ENCODE peak calls at places on chromosomes 12 and 14, in four cellular contexts. M is aorta, Y is sigmoid colon, S is SJSA1. T is an unnamed sample. For H3K27me3 and H3K4me1, the result is how much of the 10 kb centered on the place peaks cover.

GRCh38 chr14:58082491-58083098 is 69.4 kb downstream of the ARMH4 start:
- DNase-seq in M (no peak), S (peak), Y (no peak), T (no peak)

GRCh38 chr12:117352260-117352659 is 9.2 kb downstream of the NOS1 start:
- DNase-seq in S (no peak), M (no peak), Y (no peak), T (no peak)

GRCh38 chr12:111384596-111384995 is 15.7 kb upstream of the PHETA1 start:
- DNase-seq in M (no peak), S (no peak), Y (no peak), T (no peak)

GRCh38 chr14:68042591-68043210 is 223.1 kb downstream of the RAD51B start:
- DNase-seq in S (peak), M (no peak), Y (no peak), T (no peak)

GRCh38 chr12:122079038-122079531 is 529 bp downstream of the MLXIP start:
- DNase-seq in S (no peak), M (peak), Y (peak), T (no peak)

GRCh38 chr12:129613311-129613710 is 290.5 kb downstream of the TMEM132D start:
- DNase-seq in M (no peak), S (no peak), Y (no peak), T (no peak)

GRCh38 chr14:26636571-26636970 is 38.7 kb upstream of the NOVA1 start:
- DNase-seq in M (no peak), S (no peak), Y (no peak), T (no peak)

GRCh38 chr12:1806301-1807106 is 13.9 kb upstream of the LRTM2 start:
- DNase-seq in M (peak), S (no peak), Y (peak), T (no peak)

GRCh38 chr14:76773188-76773885 is 12.1 kb downstream of the VASH1 start:
- DNase-seq in S (peak), M (peak), Y (peak), T (no peak)

GRCh38 chr12:110689002-110689600 is at the start of gene HVCN1:
- DNase-seq in Y (peak), S (no peak), M (peak), T (no peak)

GRCh38 chr12:89840162-89840922 is 131.7 kb upstream of the ATP2B1 start:
- DNase-seq in Y (no peak), M (no peak), S (no peak), T (no peak)

GRCh38 chr12:6461401-6462233 is 8.9 kb downstream of the VAMP1 start:
- DNase-seq in Y (peak), S (no peak), M (peak), T (peak)

GRCh38 chr12:38144049-38144448 is 172.5 kb upstream of the ALG10B start:
- DNase-seq in M (no peak), S (no peak), Y (no peak), T (no peak)

GRCh38 chr12:14836336-14837210 is 6.8 kb downstream of the ART4 start:
- DNase-seq in M (no peak), Y (no peak), S (peak), T (no peak)

GRCh38 chr12:125166046-125166445 is 100.8 kb downstream of the AACS start:
- DNase-seq in Y (no peak), S (no peak), M (no peak), T (no peak)

GRCh38 chr12:14803830-14804160 is 325 bp downstream of the C12orf60 start:
- DNase-seq in M (no peak), S (no peak), Y (no peak), T (no peak)

GRCh38 chr14:104472073-104472472 is 107.5 kb upstream of the C14orf180 start:
- DNase-seq in M (no peak), S (no peak), Y (no peak), T (no peak)

GRCh38 chr14:104469591-104469990 is 110.0 kb upstream of the C14orf180 start:
- DNase-seq in S (no peak), Y (no peak), M (no peak), T (no peak)

GRCh38 chr14:104470588-104470987 is 109.0 kb upstream of the C14orf180 start:
- DNase-seq in S (no peak), Y (no peak), M (no peak), T (no peak)

GRCh38 chr14:104472536-104473243 is 106.9 kb upstream of the C14orf180 start:
- DNase-seq in M (no peak), S (no peak), Y (no peak), T (no peak)

GRCh38 chr14:104471114-104471513 is 108.5 kb upstream of the C14orf180 start:
- DNase-seq in Y (no peak), M (no peak), S (no peak), T (no peak)
- H3K27me3 ChIP-seq in Y (under half), M (under half), S (under half), T (under half)

DNA sequence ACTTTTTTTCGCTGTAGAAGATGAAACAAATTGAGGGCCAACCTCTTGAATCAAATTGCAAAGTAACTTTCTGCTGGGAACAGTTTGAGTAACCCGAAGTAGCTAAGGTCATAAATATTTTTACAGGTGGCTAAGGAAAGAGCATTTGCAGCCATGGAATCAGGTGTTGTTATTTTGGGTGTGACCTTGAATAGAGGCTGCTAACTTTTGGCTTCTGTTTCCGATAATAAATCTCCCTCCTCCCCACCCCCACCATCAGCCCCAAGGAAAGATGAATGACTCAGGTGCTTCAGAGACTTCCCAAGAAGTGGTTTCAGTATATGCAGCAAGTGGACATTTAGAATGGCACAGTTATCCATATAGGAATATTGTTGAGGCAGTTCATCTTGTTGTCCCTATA is 571.7 kb downstream of the DIO2 start:
- DNase-seq in M (no peak), S (no peak), Y (no peak), T (no peak)
- H3K4me1 ChIP-seq in M (under half), S (under half), Y (under half), T (under half)

GRCh38 chr14:74394549-74394948 is 31.5 kb downstream of the SYNDIG1L start:
- DNase-seq in S (no peak), Y (no peak), M (no peak), T (no peak)

GRCh38 chr14:74395094-74395493 is 30.9 kb downstream of the SYNDIG1L start:
- DNase-seq in Y (no peak), S (no peak), M (no peak), T (no peak)

GRCh38 chr14:74391479-74391878 is 34.5 kb downstream of the SYNDIG1L start:
- DNase-seq in Y (no peak), S (no peak), M (no peak), T (no peak)

GRCh38 chr14:74389980-74390379 is 36.0 kb downstream of the SYNDIG1L start:
- DNase-seq in S (no peak), M (no peak), Y (no peak), T (no peak)

GRCh38 chr14:74392616-74393570 is 33.1 kb downstream of the SYNDIG1L start:
- DNase-seq in Y (no peak), S (no peak), M (no peak), T (no peak)
- H3K27me3 ChIP-seq in Y (under half), S (under half), M (under half), T (under half)

GRCh38 chr12:66647034-66647691 is 31.7 kb downstream of the GRIP1 start:
- DNase-seq in Y (no peak), M (no peak), S (peak), T (no peak)
- H3K4me1 ChIP-seq in Y (under half), M (under half), S (under half), T (under half)

DNA sequence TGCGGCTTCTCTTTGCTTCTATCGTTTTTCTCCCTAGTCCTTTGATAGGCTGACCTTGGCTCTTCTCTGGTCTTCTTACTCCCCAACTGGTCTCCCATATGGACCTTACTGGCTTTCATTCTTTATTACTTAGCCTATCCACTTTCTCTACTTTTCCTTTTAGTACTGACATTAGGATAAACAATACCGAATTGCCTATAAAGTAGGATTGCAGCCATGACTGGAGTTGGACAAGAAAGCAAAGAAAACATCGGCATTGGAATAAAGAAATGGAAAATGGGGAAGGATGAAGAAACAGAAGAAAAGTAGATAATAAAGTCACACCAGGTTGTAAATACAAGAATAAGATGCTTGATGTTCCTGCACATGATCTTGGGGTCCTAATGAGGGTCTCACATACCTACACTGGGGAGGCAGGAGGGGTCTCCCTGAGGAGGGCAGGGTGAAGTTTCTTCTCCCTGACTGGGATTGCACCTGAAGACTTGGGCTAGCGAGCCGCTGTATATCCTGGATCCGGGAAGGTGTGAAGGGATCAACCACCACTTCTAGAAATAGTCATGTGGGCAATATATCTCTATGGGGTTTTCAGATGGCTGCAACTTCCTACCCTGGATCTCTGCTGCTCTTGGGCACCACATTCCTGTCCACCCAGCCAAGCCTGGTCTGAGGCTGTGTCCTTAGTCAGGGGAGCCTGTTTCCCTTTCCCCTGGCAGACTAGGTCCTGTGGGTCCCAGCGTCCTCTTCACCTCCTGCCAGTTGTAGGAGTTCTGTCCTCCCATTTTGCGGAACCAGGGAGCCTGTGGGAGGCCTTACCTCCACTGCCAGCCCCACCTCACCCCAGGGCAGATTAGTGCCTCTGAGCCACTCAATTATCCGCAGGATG is 13.1 kb downstream of the NKX2-1 start:
- DNase-seq in Y (no peak), S (no peak), M (no peak), T (no peak)
- H3K27me3 ChIP-seq in Y (half or more), S (half or more), M (under half), T (under half)

DNA sequence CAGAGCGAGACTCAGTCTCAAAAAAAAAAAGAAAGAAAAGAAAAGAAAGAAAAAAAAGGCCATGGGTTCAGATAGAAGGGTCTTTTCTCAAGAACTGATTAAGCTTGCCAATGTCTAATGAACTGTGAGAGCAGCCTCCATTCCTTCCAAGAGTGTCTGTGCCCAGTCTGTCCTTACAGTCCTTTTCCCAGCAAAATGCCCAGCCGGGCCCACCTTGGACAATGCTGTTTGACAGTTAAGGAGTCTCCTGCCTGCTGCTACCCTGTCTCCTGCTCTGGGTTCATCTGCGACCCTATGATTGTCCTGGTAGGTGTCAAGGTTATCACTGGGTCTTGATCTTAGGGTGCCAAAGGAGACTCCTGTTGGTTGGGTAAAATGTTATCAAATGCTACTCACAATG is 21.4 kb downstream of the SYNE3 start:
- DNase-seq in Y (no peak), S (no peak), M (no peak), T (no peak)
- H3K4me1 ChIP-seq in Y (under half), S (under half), M (under half), T (under half)

GRCh38 chr12:57618966-57619433 is 7.8 kb downstream of the ARHGEF25 start:
- DNase-seq in Y (peak), M (no peak), S (no peak), T (no peak)

GRCh38 chr12:57619434-57620244 is 8.4 kb downstream of the ARHGEF25 start:
- DNase-seq in M (no peak), S (peak), Y (peak), T (no peak)

GRCh38 chr12:57615637-57616036 is 4.4 kb downstream of the ARHGEF25 start:
- DNase-seq in S (no peak), Y (peak), M (no peak), T (no peak)

GRCh38 chr12:57616383-57617101 is 5.3 kb downstream of the ARHGEF25 start:
- DNase-seq in M (no peak), S (peak), Y (peak), T (no peak)

GRCh38 chr12:57617942-57618341 is 6.7 kb downstream of the ARHGEF25 start:
- DNase-seq in S (no peak), M (no peak), Y (peak), T (no peak)
- H3K27me3 ChIP-seq in S (under half), M (under half), Y (under half), T (under half)

DNA sequence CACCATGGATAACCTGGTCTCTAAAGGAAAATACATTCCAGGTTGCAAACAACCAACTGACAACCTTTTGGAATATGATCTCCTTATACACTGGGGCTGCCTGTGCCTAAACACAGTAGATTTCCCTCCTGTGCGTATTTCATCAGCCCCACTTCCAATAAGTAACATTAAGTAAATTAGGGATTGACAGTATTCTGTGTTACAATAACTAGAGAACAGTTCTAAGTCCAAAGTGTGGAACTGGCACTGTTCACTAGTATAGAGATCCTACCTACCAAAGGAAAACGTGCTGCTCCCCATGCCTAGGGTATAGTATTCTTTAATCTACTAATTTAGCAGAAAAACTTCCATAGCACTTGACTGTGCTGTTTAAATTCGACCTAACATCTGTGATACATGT is 82.8 kb downstream of the SLC38A1 start:
- DNase-seq in S (no peak), Y (no peak), M (no peak), T (no peak)
- H3K4me1 ChIP-seq in S (under half), Y (under half), M (under half), T (under half)

GRCh38 chr12:53793221-53793620 is 41.4 kb upstream of the CISTR start:
- DNase-seq in S (no peak), Y (no peak), M (no peak), T (no peak)

GRCh38 chr12:53788892-53789291 is 37.1 kb upstream of the CISTR start:
- DNase-seq in S (no peak), M (no peak), Y (no peak), T (no peak)

GRCh38 chr12:53791735-53792326 is 40.1 kb upstream of the CISTR start:
- DNase-seq in M (no peak), S (peak), Y (no peak), T (peak)

GRCh38 chr12:53786411-53786810 is 34.6 kb upstream of the CISTR start:
- DNase-seq in M (no peak), Y (no peak), S (no peak), T (no peak)

DNA sequence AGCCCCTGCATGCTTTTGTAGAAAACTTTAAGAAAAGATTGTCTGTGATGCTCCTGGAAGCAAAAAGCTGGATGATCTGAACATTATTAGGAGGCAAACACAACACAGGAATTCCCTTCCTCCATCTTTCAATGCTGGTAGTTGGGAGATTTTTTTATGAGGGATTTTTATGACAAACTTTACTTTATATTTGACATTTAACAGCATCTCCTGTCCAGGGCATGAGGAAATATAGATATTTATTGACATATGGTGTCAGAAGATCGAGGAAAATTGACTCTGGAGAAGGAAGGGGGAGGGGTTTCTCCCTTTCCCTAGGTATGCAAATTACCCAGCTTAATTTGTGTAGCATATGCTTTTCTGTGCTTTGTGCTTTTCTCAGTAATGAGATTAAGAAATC is 37.8 kb upstream of the CISTR start:
- DNase-seq in Y (no peak), S (no peak), M (no peak), T (no peak)
- H3K27me3 ChIP-seq in Y (under half), S (under half), M (under half), T (under half)

GRCh38 chr14:81474685-81475324 is 58.8 kb downstream of the SEL1L start:
- DNase-seq in S (no peak), Y (no peak), M (no peak), T (no peak)
- H3K4me1 ChIP-seq in S (under half), Y (under half), M (under half), T (under half)

T was measured in naive thymus-derived CD4-positive, alpha-beta T cell.